ENCODE peak calls at places on chromosomes 2 and 18, in four cellular contexts. H is stomach, M is breast epithelium, F is Panc1. G is an unnamed sample.

GRCh38 chr2:2012505-2012904 is 268.2 kb upstream of the PXDN start:
- DNase-seq in H (no peak), M (no peak), F (no peak), G (no peak)

GRCh38 chr2:206127656-206128055 is 31.6 kb downstream of the NDUFS1 start:
- DNase-seq in F (no peak), H (no peak), M (no peak), G (no peak)

GRCh38 chr2:108924444-108925251 is 64.4 kb downstream of the EDAR start:
- DNase-seq in F (no peak), H (no peak), M (no peak), G (no peak)

GRCh38 chr18:57052759-57053158 is 94.1 kb upstream of the BOD1L2 start:
- DNase-seq in M (no peak), F (no peak), H (no peak), G (no peak)

GRCh38 chr2:38505779-38506178 is 96.9 kb downstream of the HNRNPLL start:
- DNase-seq in M (no peak), H (no peak), F (no peak), G (no peak)

GRCh38 chr2:24076849-24077534 is 866 bp upstream of the SF3B6 start:
- DNase-seq in F (no peak), H (no peak), M (no peak), G (no peak)

GRCh38 chr18:261398-262073 is 6.3 kb downstream of the THOC1 start:
- DNase-seq in M (no peak), H (no peak), F (no peak), G (no peak)

GRCh38 chr18:21281611-21282010 is 39.6 kb downstream of the GREB1L start:
- DNase-seq in F (no peak), H (no peak), M (no peak), G (no peak)

GRCh38 chr18:62325806-62326645 is 916 bp downstream of the TNFRSF11A start:
- DNase-seq in F (no peak), H (no peak), M (no peak), G (peak; percentile 47)

DNA sequence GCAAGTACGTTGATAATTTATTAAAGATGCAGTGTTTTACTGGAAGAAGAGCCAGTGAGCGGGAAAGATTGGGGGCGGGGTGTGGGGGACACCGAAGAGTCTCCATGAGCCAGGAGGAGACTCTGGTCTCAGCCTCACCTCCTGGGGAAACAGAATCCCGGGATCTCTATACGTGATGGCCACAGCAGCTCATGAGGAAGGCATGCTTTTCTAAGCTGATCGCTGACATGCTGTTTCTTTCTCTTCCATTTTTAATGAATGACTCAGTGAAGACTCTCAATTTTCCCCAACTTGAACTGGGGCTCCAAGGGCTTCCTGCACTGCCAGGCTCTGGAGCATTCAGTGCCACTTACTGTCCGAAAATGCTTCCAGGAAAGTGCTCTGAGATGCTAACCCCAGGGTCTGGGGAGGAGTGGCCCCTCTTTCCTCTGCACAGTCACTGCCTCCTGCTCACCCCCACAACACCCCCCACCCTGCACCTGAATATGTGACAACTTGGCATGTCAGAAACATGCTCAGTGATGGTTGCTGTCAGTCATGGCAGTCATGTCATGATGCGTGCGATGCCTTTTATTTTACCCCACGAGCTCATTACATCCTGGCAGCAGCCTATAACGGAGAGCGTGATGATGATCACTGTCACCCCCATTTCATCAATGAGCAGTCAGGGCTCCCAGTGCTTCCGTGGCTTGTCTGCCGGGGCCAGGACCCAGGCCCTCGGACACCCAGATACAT is 164.2 kb upstream of the CAPN13 start:
- DNase-seq in H (no peak), M (no peak), F (no peak), G (peak; percentile 10)
- TF ChIP-seq POLR2AphosphoS5 in H (no peak), M (no peak), F (no peak), G (no peak)

GRCh38 chr18:45923138-45923537 is 44.0 kb downstream of the EPG5 start:
- DNase-seq in H (no peak), F (no peak), M (no peak), G (no peak)

GRCh38 chr18:45916302-45916701 is 50.8 kb downstream of the EPG5 start:
- DNase-seq in M (no peak), F (no peak), H (no peak), G (no peak)

GRCh38 chr18:45920367-45920766 is 46.8 kb downstream of the EPG5 start:
- DNase-seq in H (peak; percentile 84), M (peak; percentile 91), F (no peak), G (no peak)
- TF ChIP-seq POLR2AphosphoS5 in H (no peak), M (no peak), F (no peak), G (no peak)

GRCh38 chr2:101560780-101561315 is 85.9 kb upstream of the RFX8 start:
- DNase-seq in M (no peak), H (no peak), F (no peak), G (no peak)

GRCh38 chr2:101556033-101556459 is 81.1 kb upstream of the RFX8 start:
- DNase-seq in H (no peak), M (no peak), F (no peak), G (no peak)

GRCh38 chr2:101563849-101564248 is 88.9 kb upstream of the RFX8 start:
- DNase-seq in H (no peak), F (no peak), M (no peak), G (no peak)

GRCh38 chr2:101558740-101559508 is 84.0 kb upstream of the RFX8 start:
- DNase-seq in M (no peak), H (no peak), F (no peak), G (no peak)

GRCh38 chr2:101559576-101559975 is 84.7 kb upstream of the RFX8 start:
- DNase-seq in H (no peak), M (peak; percentile 52), F (no peak), G (no peak)
- TF ChIP-seq POLR2AphosphoS5 in H (no peak), M (no peak), F (no peak), G (peak; percentile 29)

DNA sequence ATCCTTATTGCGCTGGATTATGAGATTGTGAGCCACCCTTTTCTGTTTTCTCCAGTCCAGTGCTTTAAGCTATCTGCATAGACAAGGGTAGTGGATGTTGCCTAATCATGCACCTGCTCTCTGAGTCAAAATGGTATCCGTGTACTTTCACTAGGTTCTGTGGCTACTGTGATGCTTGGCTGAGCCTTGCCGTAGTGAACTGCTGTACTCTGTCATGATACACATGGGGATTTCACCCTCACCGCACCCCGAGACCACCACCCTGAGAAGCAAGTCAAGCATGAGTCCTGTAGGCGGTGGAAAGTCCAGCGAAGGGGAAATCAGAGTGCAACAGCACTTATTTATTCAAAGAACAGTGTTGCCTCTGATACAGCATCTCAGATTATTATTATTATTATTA is 55.0 kb downstream of the ARHGAP25 start:
- DNase-seq in H (no peak), F (no peak), M (no peak), G (no peak)
- TF ChIP-seq POLR2AphosphoS5 in H (no peak), F (no peak), M (no peak), G (no peak)

DNA sequence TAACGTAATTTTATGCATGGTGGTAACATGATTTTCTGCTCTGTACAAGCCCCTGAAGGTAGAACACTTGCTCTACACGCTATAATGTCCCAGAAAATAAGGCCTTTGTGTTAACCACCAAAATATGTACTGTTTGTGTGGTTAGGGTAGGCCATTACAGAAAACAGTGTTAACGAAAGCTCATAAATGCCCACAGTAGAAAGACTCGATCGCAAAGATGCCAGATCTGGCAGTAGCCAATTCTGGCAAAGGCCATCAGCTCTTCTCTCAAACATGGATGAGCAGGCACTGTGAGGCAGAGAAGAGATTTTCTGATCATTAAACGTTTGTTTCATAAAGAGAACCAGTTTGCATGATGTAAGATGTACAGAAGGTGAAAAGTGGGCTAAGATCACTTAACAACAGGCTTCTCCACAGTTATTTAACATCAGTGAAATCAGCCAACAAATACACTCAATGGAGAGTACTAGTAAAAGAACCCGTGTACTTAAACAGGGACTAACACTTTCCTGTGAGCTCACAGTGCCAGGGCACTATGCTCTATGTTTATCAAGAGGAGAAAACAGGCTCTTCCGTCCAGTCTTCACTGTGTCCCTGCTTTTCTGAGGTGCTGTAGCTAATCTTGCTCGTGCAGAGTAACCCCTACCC is 80.3 kb downstream of the SPRED2 start:
- DNase-seq in F (no peak), H (no peak), M (no peak), G (no peak)
- TF ChIP-seq POLR2AphosphoS5 in F (no peak), H (no peak), M (no peak), G (no peak)

DNA sequence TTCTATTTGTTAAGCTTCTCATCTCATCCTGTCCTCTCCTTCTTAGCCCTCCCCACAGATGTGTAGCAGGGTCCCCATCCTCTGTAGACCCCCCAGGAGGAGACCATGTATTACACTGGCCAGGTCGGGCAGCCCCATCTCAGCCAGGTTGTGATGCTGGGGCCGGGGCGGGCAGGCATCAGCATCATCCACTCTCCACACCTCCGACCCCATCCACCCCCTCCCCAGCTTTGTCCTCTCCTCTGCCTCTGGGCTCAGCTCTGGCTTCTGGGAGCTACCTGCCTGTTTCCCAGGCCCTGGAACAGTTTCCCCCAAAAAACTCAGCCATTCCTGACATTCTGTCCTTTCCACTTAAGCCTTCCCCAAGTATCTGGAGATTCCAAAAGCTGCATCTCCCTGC is 49.2 kb downstream of the GBX2 start:
- DNase-seq in H (no peak), F (no peak), M (no peak), G (no peak)
- TF ChIP-seq POLR2AphosphoS5 in H (no peak), F (no peak), M (no peak), G (no peak)

G was measured in upper lobe of left lung.